ENCODE peak calls at places on chromosomes 4 and X, in seven cellular contexts. S is K562, A is HCT116, U is upper lobe of left lung, B is Panc1, Z is HepG2, E is GM23338. L is an unnamed sample.

GRCh38 chr4:38985363-38986065 is 46.7 kb downstream of the TMEM156 start:
- ATAC-seq in S (no peak), A (no peak), U (no peak), Z (no peak), E (no peak), B (no peak), L (no peak)

GRCh38 chrX:107571296-107571998 is 56.9 kb upstream of the PRPS1 start:
- ATAC-seq in E (no peak), S (no peak), B (peak; percentile 94), U (no peak), Z (no peak), A (peak; percentile 72), L (no peak)

GRCh38 chr4:141375855-141376254 is 155.2 kb downstream of the ZNF330 start:
- ATAC-seq in Z (peak; percentile 78), S (no peak), E (no peak), B (no peak), A (peak; percentile 97), U (peak; percentile 89), L (no peak)

GRCh38 chrX:99461223-99461622 is 948.9 kb downstream of the PCDH19 start:
- ATAC-seq in S (no peak), Z (no peak), U (no peak), E (no peak), B (no peak), A (no peak), L (no peak)

GRCh38 chr4:73103799-73104503 is 34.4 kb upstream of the COX18 start:
- ATAC-seq in E (peak; percentile 32), A (peak; percentile 69), B (no peak), S (peak; percentile 83), U (no peak), Z (peak; percentile 90), L (no peak)

GRCh38 chr4:142954415-142954814 is 108.3 kb upstream of the INPP4B start:
- ATAC-seq in B (no peak), Z (no peak), U (no peak), A (no peak), E (no peak), S (no peak), L (no peak)

GRCh38 chr4:142850478-142850877 is 4.4 kb upstream of the INPP4B start:
- ATAC-seq in A (peak; percentile 34), B (no peak), U (no peak), E (peak; percentile 7), Z (peak; percentile 54), S (no peak), L (no peak)

GRCh38 chrX:68511255-68511654 is 12.4 kb downstream of the YIPF6 start:
- ATAC-seq in U (no peak), Z (peak; percentile 47), S (peak; percentile 81), E (no peak), B (peak; percentile 65), A (no peak), L (no peak)

GRCh38 chr4:21887481-21887880 is 61.1 kb downstream of the KCNIP4 start:
- ATAC-seq in A (no peak), U (no peak), E (no peak), B (no peak), Z (no peak), S (no peak), L (no peak)

GRCh38 chr4:16442296-16442695 is 216.0 kb upstream of the TAPT1 start:
- ATAC-seq in E (no peak), U (no peak), Z (no peak), A (no peak), S (no peak), B (no peak), L (no peak)
- TF ChIP-seq POLR2AphosphoS5 in E (no peak), U (no peak), Z (no peak), A (no peak), S (no peak), B (no peak), L (no peak)

DNA sequence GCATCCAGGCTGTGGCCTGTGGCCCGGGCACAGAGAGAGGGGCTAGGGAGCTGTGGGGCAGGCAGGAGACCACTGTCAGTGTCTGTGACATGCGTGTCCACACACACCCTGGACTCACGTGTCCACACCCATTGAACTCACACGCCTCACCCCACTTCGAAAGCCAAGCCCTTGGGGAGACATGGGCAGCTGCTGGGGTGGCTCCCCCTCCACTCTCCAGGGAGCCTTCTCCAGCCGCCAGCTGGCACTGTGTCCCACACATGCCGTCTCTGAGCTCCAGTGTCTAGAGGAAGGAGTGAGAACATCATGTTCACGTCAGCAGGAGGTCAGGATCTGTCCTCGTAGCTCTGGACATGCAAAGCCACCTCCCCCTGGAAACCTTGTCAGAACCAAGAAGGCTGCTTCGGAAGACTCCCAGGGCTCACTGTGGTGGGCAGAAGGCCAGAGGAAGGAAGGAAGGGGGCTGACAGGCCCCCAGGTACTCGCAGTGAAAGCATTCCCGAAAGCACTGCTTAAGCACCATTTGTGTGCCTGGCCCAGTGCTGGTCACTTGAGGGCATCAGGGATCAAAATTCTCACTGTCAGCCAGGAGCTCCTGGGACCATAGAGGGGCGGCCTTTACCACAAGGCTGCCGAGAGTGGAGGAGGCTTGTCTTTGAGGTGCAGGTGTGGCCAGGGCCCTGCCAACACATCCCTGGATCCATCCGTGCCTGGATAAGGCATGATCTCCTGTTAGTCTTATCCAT is 61.4 kb downstream of the HTRA3 start:
- ATAC-seq in U (peak; percentile 31), S (no peak), E (no peak), Z (no peak), A (no peak), B (no peak), L (peak; percentile 89)
- TF ChIP-seq CTCF in U (no peak), S (no peak), E (peak; percentile 1), Z (no peak), A (no peak), B (no peak), L (peak; percentile 32)

DNA sequence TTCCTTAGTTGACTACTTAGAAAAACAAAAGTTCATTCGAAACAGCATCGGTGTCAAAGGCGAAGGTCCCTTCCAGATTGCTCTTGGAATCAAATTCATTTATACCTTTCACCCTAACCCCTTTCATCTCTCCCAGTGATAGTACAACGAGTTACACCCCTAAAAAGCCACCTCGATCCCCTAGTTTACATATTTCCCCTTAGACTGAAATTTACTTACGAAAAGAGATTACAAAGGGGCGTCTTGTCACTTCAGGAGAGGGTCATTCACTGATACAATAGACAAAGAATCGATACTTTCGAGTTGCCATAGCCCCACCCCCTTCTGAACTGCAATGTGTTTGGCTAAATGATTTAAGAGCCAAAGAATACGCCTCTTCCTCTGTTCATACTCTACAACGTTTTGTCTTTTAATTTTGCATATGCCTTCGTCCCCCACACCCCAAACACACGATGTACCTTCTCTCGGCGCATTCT is 88.3 kb downstream of the HPRT1 start:
- ATAC-seq in B (no peak), S (peak; percentile 39), A (no peak), E (no peak), Z (no peak), U (no peak), L (no peak)
- H3K4me3 ChIP-seq in B (peak overlapping the region; percentile 83), S (peak overlapping the region; percentile 70), A (peak overlapping the region; percentile 63), E (peak overlapping the region; percentile 59), Z (no peak overlapping the region), U (peak overlapping the region; percentile 40), L (peak overlapping the region; percentile 62)

GRCh38 chr4:10647811-10648210 is 36.8 kb downstream of the CLNK start:
- ATAC-seq in A (no peak), S (no peak), Z (no peak), B (no peak), E (no peak), U (no peak), L (no peak)
- TF ChIP-seq POLR2AphosphoS5 in A (no peak), S (no peak), Z (no peak), B (no peak), E (no peak), U (no peak), L (no peak)

GRCh38 chrX:106022238-106022637 is 16.3 kb downstream of the SERPINA7 start:
- ATAC-seq in U (no peak), B (no peak), A (no peak), Z (no peak), E (no peak), S (no peak), L (no peak)

DNA sequence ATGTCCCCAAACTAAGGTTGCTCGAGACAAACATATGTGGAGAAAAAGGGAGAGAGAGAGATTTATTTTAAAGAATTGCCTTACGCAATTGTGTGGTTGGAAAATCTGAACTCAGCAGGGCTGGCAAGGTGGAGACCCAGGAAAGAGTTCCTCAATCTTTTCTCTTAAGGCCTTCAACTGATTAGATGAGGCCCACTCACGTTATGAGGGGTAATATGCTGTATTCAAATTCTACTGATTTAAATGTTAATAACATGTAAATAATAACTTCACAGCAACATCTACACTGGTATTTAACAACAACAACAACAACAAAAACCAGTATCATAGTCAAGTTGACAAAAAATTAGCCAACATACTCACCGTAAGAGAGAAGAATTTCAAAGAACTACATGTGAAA is 14.6 kb downstream of the SERPINA7 start:
- ATAC-seq in E (no peak), B (no peak), S (no peak), A (no peak), U (no peak), Z (no peak), L (no peak)
- TF ChIP-seq CTCF in E (no peak), B (no peak), S (no peak), A (no peak), U (no peak), Z (no peak), L (no peak)

GRCh38 chr4:877502-877901 is 51.6 kb upstream of the CPLX1 start:
- ATAC-seq in U (no peak), Z (no peak), B (no peak), S (no peak), E (no peak), A (no peak), L (no peak)

GRCh38 chr4:874971-875817 is 49.3 kb upstream of the CPLX1 start:
- ATAC-seq in S (no peak), B (no peak), Z (peak; percentile 98), E (no peak), A (no peak), U (no peak), L (no peak)

GRCh38 chr4:876780-877179 is 50.9 kb upstream of the CPLX1 start:
- ATAC-seq in S (peak; percentile 62), Z (no peak), A (peak; percentile 51), E (peak; percentile 74), B (no peak), U (no peak), L (no peak)

GRCh38 chr4:874071-874470 is 48.1 kb upstream of the CPLX1 start:
- ATAC-seq in S (no peak), U (no peak), B (no peak), Z (no peak), E (no peak), A (no peak), L (no peak)

GRCh38 chr4:875818-876423 is 50.0 kb upstream of the CPLX1 start:
- ATAC-seq in E (no peak), S (no peak), B (no peak), Z (peak; percentile 55), U (no peak), A (no peak), L (no peak)
- H3K4me3 ChIP-seq in E (no peak overlapping the region), S (no peak overlapping the region), B (no peak overlapping the region), Z (no peak overlapping the region), U (no peak overlapping the region), A (no peak overlapping the region), L (no peak overlapping the region)

L was measured in gastroesophageal sphincter.